ENCODE peak calls at places on chromosomes 5 and 9, in five cellular contexts. U is uterus, L is IMR-90, P is upper lobe of left lung, Q is SK-N-SH. M is an unnamed sample.

GRCh38 chr9:96222132-96222531 is 79.8 kb downstream of the HSD17B3 start:
- DNase-seq in U (no peak), L (no peak), P (no peak), Q (peak; percentile 63), M (peak; percentile 43)

GRCh38 chr5:115351356-115352195 is 55.1 kb upstream of the CCDC112 start:
- DNase-seq in U (no peak), L (peak; percentile 73), P (no peak), Q (no peak), M (peak; percentile 39)

GRCh38 chr9:69066955-69067354 is 31.4 kb downstream of the FXN start:
- DNase-seq in U (no peak), L (no peak), P (peak; percentile 81), Q (no peak), M (no peak)

GRCh38 chr5:117893211-117893610 is 1095.1 kb downstream of the DTWD2 start:
- DNase-seq in U (no peak), L (no peak), P (no peak), Q (no peak), M (no peak)

GRCh38 chr5:35247645-35248034 is 17.4 kb upstream of the PRLR start:
- DNase-seq in U (no peak), L (no peak), P (no peak), Q (no peak), M (peak; percentile 8)

GRCh38 chr5:117394506-117395157 is 820.0 kb upstream of the SEMA6A start:
- DNase-seq in U (no peak), L (no peak), P (no peak), Q (no peak), M (no peak)

GRCh38 chr5:179051784-179052183 is 8.4 kb upstream of the ZNF354C start:
- DNase-seq in U (no peak), L (no peak), P (no peak), Q (no peak), M (no peak)

GRCh38 chr5:146461319-146461718 is 14.2 kb downstream of the TCERG1 start:
- DNase-seq in U (no peak), L (peak; percentile 20), P (no peak), Q (no peak), M (no peak)

GRCh38 chr9:129550199-129550839 is 70.6 kb downstream of the C9orf50 start:
- DNase-seq in U (peak; percentile 76), L (peak; percentile 70), P (peak; percentile 96), Q (peak; percentile 90), M (peak; percentile 54)

GRCh38 chr9:16344343-16344742 is 526.1 kb downstream of the BNC2 start:
- DNase-seq in U (peak; percentile 69), L (peak; percentile 93), P (no peak), Q (no peak), M (peak; percentile 66)

GRCh38 chr5:7815757-7816534 is 35.0 kb downstream of the CFAP90 start:
- DNase-seq in U (peak; percentile 75), L (peak; percentile 39), P (peak; percentile 87), Q (peak; percentile 80), M (peak; percentile 54)

GRCh38 chr9:17863213-17863883 is 284.5 kb downstream of the SH3GL2 start:
- DNase-seq in U (no peak), L (no peak), P (no peak), Q (no peak), M (no peak)

GRCh38 chr9:130171226-130172148 is 717 bp upstream of the NCS1 start:
- DNase-seq in U (no peak), L (no peak), P (peak; percentile 78), Q (no peak), M (peak; percentile 67)

GRCh38 chr9:13122756-13123369 is 156.6 kb downstream of the MPDZ start:
- DNase-seq in U (no peak), L (no peak), P (no peak), Q (no peak), M (no peak)
- H3K27ac ChIP-seq in U (no peak overlapping the region), L (no peak overlapping the region), P (no peak overlapping the region), Q (no peak overlapping the region), M (no peak overlapping the region)

GRCh38 chr5:1931590-1932138 is 48.9 kb upstream of the IRX4 start:
- DNase-seq in U (peak; percentile 37), L (no peak), P (peak; percentile 88), Q (no peak), M (no peak)
- TF ChIP-seq CTCF in U (no peak), L (no peak), P (no peak), Q (no peak), M (no peak)

GRCh38 chr5:158163836-158164572 is 305.1 kb upstream of the CLINT1 start:
- DNase-seq in U (no peak), L (no peak), P (no peak), Q (no peak), M (no peak)
- H3K27ac ChIP-seq in U (no peak overlapping the region), L (no peak overlapping the region), P (no peak overlapping the region), Q (no peak overlapping the region), M (no peak overlapping the region)

GRCh38 chr5:151082274-151082902 is 1.6 kb upstream of the TNIP1 start:
- DNase-seq in U (no peak), L (peak; percentile 37), P (no peak), Q (peak; percentile 68), M (peak; percentile 65)
- TF ChIP-seq CTCF in U (peak; percentile 13), L (peak; percentile 36), P (peak; percentile 39), Q (peak; percentile 38), M (no peak)